ENCODE peak calls at places on chromosomes 16 and 17, in nine cellular contexts. K is heart right ventricle, J is transverse colon, I is colonic mucosa, Z is fibroblast of lung, U is upper lobe of right lung, D is ovary, W is uterus, H is pancreas. Y is an unnamed sample.

GRCh38 chr17:35914354-35914753 is 16.2 kb downstream of the RDM1 start:
- DNase-seq in U (no peak), I (no peak), Z (no peak), J (no peak), W (no peak), K (no peak), H (no peak), D (no peak), Y (peak; percentile 41)

GRCh38 chr17:68205251-68205807 is 42.5 kb upstream of the AMZ2 start:
- DNase-seq in I (peak; percentile 93), K (peak; percentile 90), U (peak; percentile 96), H (peak; percentile 88), W (peak; percentile 89), D (peak; percentile 92), Z (peak; percentile 79), J (peak; percentile 93), Y (peak; percentile 94)

GRCh38 chr17:8160224-8160577 is 2.5 kb downstream of the VAMP2 start:
- DNase-seq in I (no peak), D (no peak), W (no peak), K (no peak), J (no peak), U (no peak), H (no peak), Z (no peak), Y (no peak)

GRCh38 chr17:31559647-31560501 is 168.4 kb downstream of the RAB11FIP4 start:
- DNase-seq in Z (no peak), W (no peak), H (peak; percentile 51), U (no peak), I (no peak), J (no peak), D (peak; percentile 50), K (no peak), Y (no peak)

GRCh38 chr17:73722163-73722562 is 77.9 kb upstream of the SDK2 start:
- DNase-seq in Z (no peak), K (no peak), W (no peak), D (no peak), H (no peak), U (no peak), I (no peak), J (no peak), Y (no peak)

GRCh38 chr16:67177743-67178699 is 5.7 kb downstream of the MATCAP1 start:
- DNase-seq in W (no peak), J (peak; percentile 87), K (no peak), U (peak; percentile 93), I (peak; percentile 86), Z (peak; percentile 52), H (peak; percentile 95), D (peak; percentile 71), Y (peak; percentile 42)

GRCh38 chr17:74444406-74444805 is 12.5 kb downstream of the GPRC5C start:
- DNase-seq in U (peak; percentile 70), D (peak; percentile 79), H (peak; percentile 67), J (no peak), K (no peak), Z (no peak), W (peak; percentile 57), I (no peak), Y (peak; percentile 82)

GRCh38 chr16:58110590-58111330 is 18.4 kb downstream of the CFAP20 start:
- DNase-seq in W (no peak), J (no peak), Z (peak; percentile 34), I (no peak), D (no peak), U (no peak), H (no peak), K (no peak), Y (no peak)

GRCh38 chr17:60328679-60329078 is 63.3 kb downstream of the USP32 start:
- DNase-seq in D (no peak), U (no peak), I (no peak), H (no peak), J (no peak), W (no peak), K (no peak), Z (no peak), Y (no peak)

GRCh38 chr17:26963163-26963503 is 330.8 kb upstream of the WSB1 start:
- DNase-seq in W (no peak), Z (no peak), I (no peak), K (no peak), D (no peak), J (no peak), H (no peak), U (no peak), Y (no peak)

GRCh38 chr16:4215106-4215505 is 26.8 kb downstream of the SRL start:
- DNase-seq in W (no peak), K (no peak), Z (no peak), J (no peak), I (no peak), U (no peak), D (no peak), H (no peak), Y (no peak)

GRCh38 chr16:17277981-17278381 is 192.8 kb downstream of the XYLT1 start:
- DNase-seq in H (peak; percentile 49), I (peak; percentile 76), K (peak; percentile 21), Z (no peak), D (peak; percentile 48), W (peak; percentile 52), U (no peak), J (peak; percentile 70), Y (no peak)

GRCh38 chr17:65398036-65398787 is 163.2 kb downstream of the AXIN2 start:
- DNase-seq in I (no peak), W (no peak), H (no peak), Z (peak; percentile 49), U (no peak), K (no peak), D (no peak), J (no peak), Y (no peak)

GRCh38 chr17:28907709-28908475 is 5.0 kb upstream of the DHRS13 start:
- DNase-seq in K (no peak), I (no peak), D (no peak), J (no peak), U (no peak), Z (no peak), W (no peak), H (no peak), Y (no peak)

GRCh38 chr16:88803264-88803987 is at the start of gene CDT1:
- DNase-seq in W (peak; percentile 78), J (peak; percentile 85), Z (peak; percentile 58), H (peak; percentile 92), I (peak; percentile 83), K (peak; percentile 80), U (peak; percentile 93), D (peak; percentile 93), Y (peak; percentile 65)

GRCh38 chr17:76388966-76389888 is 4.8 kb downstream of the SPHK1 start:
- DNase-seq in W (no peak), K (no peak), J (no peak), U (no peak), Z (no peak), H (peak; percentile 53), I (no peak), D (no peak), Y (no peak)

GRCh38 chr16:68387301-68387700 is 61.0 kb downstream of the SMPD3 start:
- DNase-seq in U (no peak), J (peak; percentile 89), I (peak; percentile 93), W (no peak), D (no peak), H (no peak), Z (no peak), K (no peak), Y (no peak)

GRCh38 chr17:17366941-17367885 is 64.0 kb downstream of the NT5M start:
- DNase-seq in J (no peak), I (no peak), D (no peak), H (no peak), U (peak; percentile 52), K (no peak), W (no peak), Z (no peak), Y (no peak)

GRCh38 chr17:17137731-17138585 is 68.2 kb downstream of the PLD6 start:
- DNase-seq in W (no peak), Z (no peak), D (no peak), K (no peak), H (peak; percentile 34), U (no peak), J (no peak), I (no peak), Y (no peak)

GRCh38 chr16:73028263-73028662 is 19.7 kb downstream of the ZFHX3 start:
- DNase-seq in D (no peak), U (peak; percentile 9), K (no peak), Z (no peak), W (no peak), I (no peak), J (no peak), H (no peak), Y (peak; percentile 59)
- H3K4me1 ChIP-seq in D (peaks cover 13% of the 10 kb centered on the region), U (peaks cover 17% of the 10 kb centered on the region), K (peaks cover 75% of the 10 kb centered on the region), Z (peaks cover 25% of the 10 kb centered on the region), W (no peaks in the 10 kb centered on the region), I (no peaks in the 10 kb centered on the region), J (peaks cover 21% of the 10 kb centered on the region), H (peaks cover 41% of the 10 kb centered on the region), Y (peaks cover 65% of the 10 kb centered on the region)

DNA sequence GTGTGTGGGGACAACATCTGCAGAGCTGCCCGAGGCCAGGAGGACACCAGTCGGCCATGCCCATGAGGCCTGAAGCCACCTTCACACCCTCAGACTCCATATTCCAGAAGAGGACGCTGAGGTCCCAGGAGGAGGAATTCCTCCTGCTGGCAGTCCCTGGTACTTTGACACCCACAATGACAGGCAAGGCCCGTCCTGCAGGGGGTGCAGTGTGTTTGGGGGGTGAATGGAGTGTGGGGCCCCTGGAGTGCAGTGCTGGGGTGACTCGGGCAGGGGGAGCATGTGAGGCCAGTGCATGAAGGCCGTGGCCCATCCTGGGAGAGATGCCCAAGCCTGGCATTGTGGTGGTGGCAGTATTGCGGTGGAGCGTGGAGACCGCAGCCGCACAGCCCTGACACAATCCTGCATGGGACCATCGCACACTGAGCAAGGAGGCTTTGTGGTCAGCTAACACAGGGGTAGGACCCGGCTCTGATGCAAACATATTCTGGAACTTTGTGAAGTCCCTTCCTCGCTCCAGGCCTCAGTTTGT is 52.2 kb downstream of the ZDHHC7 start:
- DNase-seq in H (no peak), Z (no peak), W (no peak), I (no peak), K (no peak), D (no peak), J (no peak), U (no peak), Y (no peak)
- TF ChIP-seq CTCF in H (no peak), Z (peak; percentile 7), W (no peak), I (no peak), K (no peak), D (no peak), J (no peak), U (peak; percentile 6), Y (no peak)

GRCh38 chr16:30669026-30670000 is 11.1 kb downstream of the FBRS start:
- DNase-seq in D (peak; percentile 32), U (no peak), W (no peak), J (no peak), I (no peak), Z (no peak), K (no peak), H (peak; percentile 38), Y (no peak)
- H3K36me3 ChIP-seq in D (no peaks in the 10 kb centered on the region), U (peaks cover 59% of the 10 kb centered on the region), W (no peaks in the 10 kb centered on the region), J (no peaks in the 10 kb centered on the region), I (peaks cover 38% of the 10 kb centered on the region), Z (peaks cover 40% of the 10 kb centered on the region), K (peaks cover 22% of the 10 kb centered on the region), H (peaks cover 59% of the 10 kb centered on the region), Y (peaks cover 63% of the 10 kb centered on the region)

DNA sequence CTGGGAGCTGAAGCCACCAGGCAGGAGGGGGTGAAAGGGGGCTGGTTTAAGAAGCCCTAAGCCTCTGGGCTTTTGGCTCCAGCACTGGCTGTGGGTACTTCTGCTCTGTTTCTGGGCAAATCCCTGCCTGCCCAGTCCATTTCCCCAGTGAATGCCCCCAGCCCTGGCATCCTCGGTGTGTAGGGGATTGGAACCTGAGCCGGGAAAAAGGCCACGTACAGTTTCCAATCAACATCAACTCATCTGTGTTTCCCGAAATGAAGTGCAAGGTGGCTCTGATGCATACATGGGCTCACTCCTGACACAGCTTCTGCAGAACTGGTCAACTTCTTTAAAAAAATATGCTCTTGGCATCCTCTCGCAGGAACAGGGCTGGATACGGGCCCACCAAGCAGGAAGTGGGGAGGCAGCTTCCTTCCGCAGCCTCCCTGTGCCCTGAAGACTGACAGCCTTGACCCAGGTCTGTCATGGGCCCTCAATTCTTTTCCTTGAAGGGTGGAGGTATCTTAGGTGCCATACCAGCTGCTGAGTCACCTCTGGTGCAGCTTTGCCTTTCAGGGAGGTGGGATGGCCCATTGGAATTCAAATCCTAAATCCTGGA is 73.3 kb downstream of the N4BP1 start:
- DNase-seq in U (no peak), H (no peak), I (no peak), D (peak; percentile 43), Z (no peak), J (no peak), W (no peak), K (no peak), Y (no peak)
- H3K4me1 ChIP-seq in U (peaks cover 41% of the 10 kb centered on the region), H (no peaks in the 10 kb centered on the region), I (no peaks in the 10 kb centered on the region), D (peaks cover 21% of the 10 kb centered on the region), Z (peaks cover 23% of the 10 kb centered on the region), J (peaks cover 23% of the 10 kb centered on the region), W (peaks cover 6% of the 10 kb centered on the region), K (peaks cover 47% of the 10 kb centered on the region), Y (peaks cover 44% of the 10 kb centered on the region)